ENCODE peak calls at places on chromosome 4, in eight cellular contexts. T is EL; K is H7; U is HFF-Myc; Y is Kasumi-1; C is HTR-8/SVneo; I is transverse colon; A is activated CD8-positive, alpha-beta memory T cell treated with anti-CD3 and anti-CD28 coated beads for 24 hours. W is an unnamed sample.

GRCh38 chr4:94758141-94758699 is 465 bp downstream of the BMPR1B start:
- DNase-seq in T (peak; percentile 4), K (peak; percentile 85), U (no peak), Y (no peak), C (peak; percentile 3), I (peak; percentile 13), A (peak; percentile 56), W (no peak)

GRCh38 chr4:54330896-54331295 is 101.8 kb downstream of the PDGFRA start:
- DNase-seq in T (no peak), K (no peak), U (no peak), Y (no peak), C (no peak), I (no peak), A (no peak), W (no peak)

GRCh38 chr4:127783026-127783769 is 1.1 kb downstream of the HSPA4L start:
- DNase-seq in T (peak; percentile 53), K (peak; percentile 57), U (peak; percentile 17), Y (peak; percentile 55), C (peak; percentile 20), I (peak; percentile 65), A (no peak), W (no peak)

GRCh38 chr4:24702266-24702665 is 93.1 kb upstream of the SOD3 start:
- DNase-seq in T (no peak), K (no peak), U (no peak), Y (no peak), C (no peak), I (no peak), A (no peak), W (no peak)

GRCh38 chr4:179804440-179804839 is 2362.2 kb upstream of the AGA start:
- DNase-seq in T (peak; percentile 6), K (no peak), U (no peak), Y (no peak), C (no peak), I (no peak), A (no peak), W (no peak)

GRCh38 chr4:110823251-110823650 is 200.4 kb upstream of the PITX2 start:
- DNase-seq in T (peak; percentile 46), K (no peak), U (no peak), Y (no peak), C (no peak), I (no peak), A (no peak), W (peak; percentile 22)

GRCh38 chr4:128550060-128550459 is 259.4 kb upstream of the JADE1 start:
- DNase-seq in T (no peak), K (no peak), U (no peak), Y (no peak), C (no peak), I (no peak), A (no peak), W (no peak)

GRCh38 chr4:53010320-53010719 is 148.2 kb downstream of the RASL11B start:
- DNase-seq in T (peak; percentile 8), K (no peak), U (no peak), Y (no peak), C (no peak), I (no peak), A (no peak), W (no peak)

GRCh38 chr4:34619531-34620109 is 1624.7 kb downstream of the ARAP2 start:
- DNase-seq in T (peak; percentile 5), K (no peak), U (peak; percentile 25), Y (no peak), C (no peak), I (no peak), A (no peak), W (no peak)

GRCh38 chr4:142707397-142707796 is 138.7 kb downstream of the INPP4B start:
- DNase-seq in T (no peak), K (no peak), U (no peak), Y (peak; percentile 78), C (no peak), I (no peak), A (no peak), W (no peak)

GRCh38 chr4:4575284-4576211 is 33.7 kb upstream of the STX18 start:
- DNase-seq in T (peak; percentile 57), K (peak; percentile 94), U (no peak), Y (peak; percentile 54), C (peak; percentile 43), I (peak; percentile 74), A (peak; percentile 85), W (no peak)

GRCh38 chr4:144374065-144374464 is 233.5 kb upstream of the GYPA start:
- DNase-seq in T (no peak), K (no peak), U (no peak), Y (no peak), C (no peak), I (no peak), A (no peak), W (no peak)

GRCh38 chr4:109440948-109441347 is 7.3 kb downstream of the SEC24B start:
- DNase-seq in T (no peak), K (no peak), U (no peak), Y (no peak), C (no peak), I (no peak), A (no peak), W (no peak)

GRCh38 chr4:24656906-24657305 is 72.6 kb upstream of the DHX15 start:
- DNase-seq in T (no peak), K (no peak), U (no peak), Y (no peak), C (no peak), I (no peak), A (no peak), W (no peak)

GRCh38 chr4:7428261-7429068 is 6.3 kb downstream of the PSAPL1 start:
- DNase-seq in T (no peak), K (peak; percentile 74), U (no peak), Y (no peak), C (no peak), I (peak; percentile 3), A (no peak), W (no peak)

GRCh38 chr4:105192910-105193309 is 46.2 kb downstream of the TET2 start:
- DNase-seq in T (no peak), K (no peak), U (no peak), Y (no peak), C (no peak), I (no peak), A (no peak), W (no peak)

GRCh38 chr4:55757356-55758024 is 62.1 kb upstream of the EXOC1L start:
- DNase-seq in T (no peak), K (no peak), U (no peak), Y (no peak), C (no peak), I (peak; percentile 14), A (no peak), W (no peak)

GRCh38 chr4:5206391-5206790 is 155.1 kb downstream of the STK32B start:
- DNase-seq in T (peak; percentile 86), K (no peak), U (peak; percentile 84), Y (no peak), C (peak; percentile 78), I (no peak), A (no peak), W (no peak)

GRCh38 chr4:184392748-184393334 is 81.5 kb downstream of the IRF2 start:
- DNase-seq in T (no peak), K (no peak), U (no peak), Y (peak; percentile 45), C (no peak), I (no peak), A (no peak), W (no peak)

GRCh38 chr4:72340803-72341431 is 228.1 kb downstream of the ADAMTS3 start:
- DNase-seq in T (peak; percentile 6), K (no peak), U (no peak), Y (peak; percentile 5), C (no peak), I (no peak), A (no peak), W (no peak)

GRCh38 chr4:113869743-113870375 is 108.3 kb upstream of the CAMK2D start:
- DNase-seq in T (peak; percentile 29), K (no peak), U (no peak), Y (no peak), C (no peak), I (no peak), A (peak; percentile 78), W (no peak)

GRCh38 chr4:83335691-83336090 is 1.0 kb upstream of the HPSE start:
- DNase-seq in T (no peak), K (no peak), U (no peak), Y (peak; percentile 46), C (no peak), I (no peak), A (no peak), W (no peak)

GRCh38 chr4:2247128-2248043 is 5.5 kb upstream of the HAUS3 start:
- DNase-seq in T (no peak), K (peak; percentile 62), U (no peak), Y (no peak), C (no peak), I (no peak), A (no peak), W (no peak)

GRCh38 chr4:6472008-6472386 is 417 bp downstream of the PPP2R2C start:
- DNase-seq in T (no peak), K (no peak), U (no peak), Y (no peak), C (no peak), I (no peak), A (peak; percentile 54), W (no peak)

GRCh38 chr4:118888666-118889312 is at the start of gene SYNPO2:
- DNase-seq in T (peak; percentile 89), K (peak; percentile 76), U (no peak), Y (peak; percentile 37), C (peak; percentile 60), I (peak; percentile 72), A (peak; percentile 62), W (no peak)

GRCh38 chr4:73019462-73020047 is 50.0 kb downstream of the COX18 start:
- DNase-seq in T (peak; percentile 49), K (peak; percentile 44), U (no peak), Y (peak; percentile 72), C (peak; percentile 23), I (no peak), A (no peak), W (no peak)

W was measured in GOT3.